ENCODE peak calls at places on chromosomes 1 and 21, in nine cellular contexts. Q is osteoblast, A is WERI-Rb-1, N is psoas muscle, V is sigmoid colon, W is colonic mucosa, F is body of pancreas, K is A549, M is esophagus muscularis mucosa. E is an unnamed sample.

GRCh38 chr1:34354367-34354766 is 177.7 kb downstream of the C1orf94 start:
- DNase-seq in Q (no peak), A (no peak), N (no peak), V (no peak), W (no peak), F (no peak), K (no peak), M (no peak), E (no peak)

GRCh38 chr1:81876901-81877750 is 76.4 kb downstream of the ADGRL2 start:
- DNase-seq in Q (no peak), A (no peak), N (no peak), V (no peak), W (no peak), F (no peak), K (peak; percentile 3), M (no peak), E (peak; percentile 37)

GRCh38 chr1:85465099-85465790 is at the start of gene DDAH1:
- DNase-seq in Q (peak; percentile 95), A (peak; percentile 69), N (peak; percentile 69), V (peak; percentile 74), W (peak; percentile 83), F (peak; percentile 85), K (peak; percentile 55), M (peak; percentile 66), E (peak; percentile 54)

GRCh38 chr21:43854773-43855633 is 10.0 kb upstream of the AGPAT3 start:
- DNase-seq in Q (peak; percentile 67), A (no peak), N (no peak), V (no peak), W (no peak), F (peak; percentile 25), K (no peak), M (no peak), E (no peak)

GRCh38 chr1:221575605-221576004 is 166.3 kb downstream of the DUSP10 start:
- DNase-seq in Q (no peak), A (no peak), N (no peak), V (no peak), W (no peak), F (no peak), K (no peak), M (no peak), E (no peak)

GRCh38 chr1:54376085-54377039 is 29.8 kb downstream of the SSBP3 start:
- DNase-seq in Q (no peak), A (peak; percentile 71), N (no peak), V (no peak), W (no peak), F (no peak), K (no peak), M (no peak), E (no peak)

GRCh38 chr1:202599669-202600431 is 110.4 kb downstream of the SYT2 start:
- DNase-seq in Q (peak; percentile 96), A (peak; percentile 95), N (peak; percentile 80), V (peak; percentile 87), W (peak; percentile 46), F (peak; percentile 49), K (peak; percentile 83), M (peak; percentile 94), E (peak; percentile 89)

GRCh38 chr1:37808369-37809319 is 636 bp upstream of the YRDC start:
- DNase-seq in Q (peak; percentile 100), A (peak; percentile 83), N (peak; percentile 87), V (peak; percentile 86), W (peak; percentile 58), F (peak; percentile 87), K (peak; percentile 70), M (peak; percentile 92), E (peak; percentile 74)

GRCh38 chr1:115879977-115880376 is 39.1 kb upstream of the NHLH2 start:
- DNase-seq in Q (no peak), A (peak; percentile 38), N (no peak), V (no peak), W (no peak), F (no peak), K (no peak), M (no peak), E (no peak)

GRCh38 chr1:101300916-101301315 is 64.1 kb downstream of the S1PR1 start:
- DNase-seq in Q (no peak), A (no peak), N (no peak), V (no peak), W (no peak), F (no peak), K (no peak), M (no peak), E (no peak)

GRCh38 chr1:233217832-233218231 is 77.7 kb downstream of the PCNX2 start:
- DNase-seq in Q (no peak), A (no peak), N (no peak), V (no peak), W (no peak), F (no peak), K (no peak), M (no peak), E (no peak)

GRCh38 chr1:248243204-248243603 is 12.0 kb downstream of the OR2M4 start:
- DNase-seq in Q (peak; percentile 62), A (peak; percentile 27), N (peak; percentile 29), V (no peak), W (no peak), F (peak; percentile 28), K (peak; percentile 31), M (no peak), E (peak; percentile 21)

GRCh38 chr1:208084220-208084619 is 160.0 kb downstream of the PLXNA2 start:
- DNase-seq in Q (no peak), A (peak; percentile 57), N (no peak), V (no peak), W (no peak), F (no peak), K (no peak), M (no peak), E (no peak)

DNA sequence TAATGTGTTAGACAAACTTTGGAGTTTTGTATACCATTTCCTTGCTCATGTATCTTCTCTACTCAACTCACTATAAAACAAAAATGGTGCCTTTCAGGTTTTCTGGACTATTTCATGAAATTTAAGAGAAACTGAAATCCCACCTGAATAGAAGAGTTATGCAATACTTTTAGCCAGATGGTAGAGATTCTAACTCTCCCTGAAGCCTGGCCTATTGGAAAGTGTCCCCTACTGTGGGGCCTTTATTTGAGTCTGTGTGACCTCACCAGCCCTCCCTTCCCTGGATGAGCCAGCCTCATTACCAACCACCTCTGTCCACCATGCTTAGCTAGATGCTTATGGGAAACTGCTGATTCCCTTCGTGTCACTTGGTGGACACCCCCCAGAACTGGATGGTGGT is 35.5 kb downstream of the TBX19 start:
- DNase-seq in Q (no peak), A (no peak), N (no peak), V (no peak), W (no peak), F (no peak), K (no peak), M (no peak), E (no peak)
- H3K27ac ChIP-seq in Q (no peak overlapping the region), A (no peak overlapping the region), N (no peak overlapping the region), V (no peak overlapping the region), W (no peak overlapping the region), F (no peak overlapping the region), K (no peak overlapping the region), M (no peak overlapping the region), E (no peak overlapping the region)

DNA sequence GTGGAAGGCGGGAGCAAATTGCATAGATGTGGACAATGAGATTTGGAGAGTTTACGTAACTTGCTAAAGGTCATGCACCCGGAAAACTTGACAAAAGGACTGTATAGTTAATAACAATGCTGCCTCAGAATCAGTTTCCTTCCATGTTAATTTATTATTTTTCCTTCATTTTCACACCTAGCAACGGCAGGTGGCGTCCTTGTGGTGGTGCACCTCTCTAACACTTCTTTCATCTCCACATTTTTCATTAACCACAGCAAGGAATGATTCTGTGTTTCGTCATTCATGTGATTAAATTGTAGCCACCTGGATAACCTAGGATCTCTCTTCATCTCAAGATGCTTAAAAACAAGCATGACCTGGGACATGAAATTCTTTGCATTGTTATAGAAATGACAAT is 2133.0 kb downstream of the NCAM2 start:
- DNase-seq in Q (no peak), A (peak; percentile 28), N (no peak), V (no peak), W (no peak), F (no peak), K (no peak), M (no peak), E (peak; percentile 3)
- TF ChIP-seq CTCF in Q (no peak), A (peak; percentile 60), N (no peak), V (no peak), W (no peak), F (no peak), K (no peak), M (no peak), E (no peak)

GRCh38 chr1:206714331-206715058 is 29.8 kb downstream of the MAPKAPK2 start:
- DNase-seq in Q (no peak), A (peak; percentile 98), N (no peak), V (peak; percentile 86), W (peak; percentile 65), F (peak; percentile 79), K (peak; percentile 85), M (no peak), E (peak; percentile 55)

GRCh38 chr1:206716519-206717236 is 32.0 kb downstream of the MAPKAPK2 start:
- DNase-seq in Q (no peak), A (no peak), N (no peak), V (peak; percentile 53), W (no peak), F (no peak), K (no peak), M (no peak), E (no peak)

GRCh38 chr1:206717237-206717989 is 32.7 kb downstream of the MAPKAPK2 start:
- DNase-seq in Q (no peak), A (no peak), N (no peak), V (peak; percentile 69), W (no peak), F (no peak), K (no peak), M (no peak), E (no peak)

GRCh38 chr1:206715120-206715519 is 30.4 kb downstream of the MAPKAPK2 start:
- DNase-seq in Q (no peak), A (no peak), N (no peak), V (peak; percentile 53), W (no peak), F (no peak), K (no peak), M (no peak), E (no peak)

GRCh38 chr1:206715552-206716518 is 31.1 kb downstream of the MAPKAPK2 start:
- DNase-seq in Q (no peak), A (no peak), N (no peak), V (peak; percentile 29), W (no peak), F (no peak), K (no peak), M (no peak), E (no peak)
- H3K27ac ChIP-seq in Q (peak overlapping the region; percentile 55), A (no peak overlapping the region), N (peak overlapping the region; percentile 75), V (peak overlapping the region; percentile 80), W (peak overlapping the region; percentile 54), F (peak overlapping the region; percentile 54), K (peak overlapping the region; percentile 74), M (peak overlapping the region; percentile 71), E (no peak overlapping the region)

GRCh38 chr1:188194916-188195315 is 1366.2 kb downstream of the PLA2G4A start:
- DNase-seq in Q (no peak), A (no peak), N (no peak), V (no peak), W (no peak), F (no peak), K (no peak), M (no peak), E (no peak)
- TF ChIP-seq CTCF in Q (no peak), A (no peak), N (no peak), V (no peak), W (no peak), F (no peak), K (no peak), M (no peak), E (no peak)

DNA sequence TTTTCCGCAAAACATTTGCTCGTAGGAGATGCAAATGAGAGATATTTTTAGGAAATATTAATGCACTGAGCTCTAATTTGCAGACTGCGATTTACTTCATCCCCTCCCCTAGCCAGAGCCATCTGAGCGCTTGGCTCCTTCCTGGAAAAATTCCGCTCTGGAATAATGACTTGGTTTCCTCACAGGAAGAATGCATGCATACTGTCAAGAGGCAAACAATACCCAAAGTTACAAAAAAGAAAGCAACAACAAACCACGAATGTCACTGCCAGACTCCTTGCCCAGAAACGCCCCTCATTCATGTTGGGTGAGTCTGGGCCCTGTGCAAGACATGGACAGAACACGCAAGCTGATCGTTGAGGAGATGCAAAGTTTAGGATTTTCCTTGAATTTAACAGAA is 17.9 kb upstream of the ADARB1 start:
- DNase-seq in Q (no peak), A (no peak), N (no peak), V (no peak), W (no peak), F (no peak), K (no peak), M (no peak), E (no peak)
- H3K27ac ChIP-seq in Q (no peak overlapping the region), A (no peak overlapping the region), N (no peak overlapping the region), V (no peak overlapping the region), W (no peak overlapping the region), F (no peak overlapping the region), K (no peak overlapping the region), M (no peak overlapping the region), E (no peak overlapping the region)